ENCODE peak calls at places on chromosomes 6 and 20, in seven cellular contexts. One of them, this sample, is unnamed.

GRCh38 chr6:43142101-43142500 is 29.0 kb upstream of the SRF start:
- DNase-seq in endothelial cell of umbilical vein: no peak
- DNase-seq in HCT116: no peak
- DNase-seq in A549: no peak
- DNase-seq in H1: no peak
- DNase-seq in GM12878: no peak
- DNase-seq in HepG2: no peak
- DNase-seq in this sample: no peak

GRCh38 chr20:3995067-3995748 is 20.1 kb downstream of the RNF24 start:
- DNase-seq in HepG2: no peak
- DNase-seq in endothelial cell of umbilical vein: no peak
- DNase-seq in H1: no peak
- DNase-seq in A549: no peak
- DNase-seq in HCT116: no peak
- DNase-seq in GM12878: no peak
- DNase-seq in this sample: peak

GRCh38 chr20:44792794-44793193 is 17.6 kb downstream of the RIMS4 start:
- DNase-seq in H1: no peak
- DNase-seq in GM12878: no peak
- DNase-seq in HCT116: no peak
- DNase-seq in HepG2: no peak
- DNase-seq in A549: no peak
- DNase-seq in endothelial cell of umbilical vein: no peak
- DNase-seq in this sample: peak

GRCh38 chr20:56631318-56631989 is 2.3 kb downstream of the TFAP2C start:
- DNase-seq in A549: no peak
- DNase-seq in HepG2: no peak
- DNase-seq in HCT116: no peak
- DNase-seq in endothelial cell of umbilical vein: no peak
- DNase-seq in GM12878: no peak
- DNase-seq in H1: no peak
- DNase-seq in this sample: no peak

GRCh38 chr6:162058281-162058875 is 669.2 kb downstream of the PRKN start:
- DNase-seq in HCT116: peak
- DNase-seq in A549: peak
- DNase-seq in GM12878: no peak
- DNase-seq in HepG2: peak
- DNase-seq in endothelial cell of umbilical vein: no peak
- DNase-seq in H1: no peak
- DNase-seq in this sample: no peak

GRCh38 chr6:115363379-115363778 is 697.3 kb downstream of the FRK start:
- DNase-seq in HepG2: no peak
- DNase-seq in endothelial cell of umbilical vein: no peak
- DNase-seq in A549: no peak
- DNase-seq in HCT116: no peak
- DNase-seq in GM12878: peak
- DNase-seq in H1: no peak
- DNase-seq in this sample: no peak

GRCh38 chr6:114075300-114075699 is 104.4 kb upstream of the HDAC2 start:
- DNase-seq in GM12878: no peak
- DNase-seq in HepG2: no peak
- DNase-seq in A549: no peak
- DNase-seq in endothelial cell of umbilical vein: no peak
- DNase-seq in HCT116: no peak
- DNase-seq in H1: no peak
- DNase-seq in this sample: no peak

GRCh38 chr20:61128701-61129655 is 123.1 kb upstream of the CDH4 start:
- DNase-seq in HCT116: no peak
- DNase-seq in GM12878: no peak
- DNase-seq in HepG2: no peak
- DNase-seq in H1: no peak
- DNase-seq in A549: no peak
- DNase-seq in endothelial cell of umbilical vein: no peak
- DNase-seq in this sample: no peak

GRCh38 chr6:143187173-143187908 is 126.7 kb downstream of the AIG1 start:
- DNase-seq in HepG2: no peak
- DNase-seq in H1: no peak
- DNase-seq in endothelial cell of umbilical vein: no peak
- DNase-seq in A549: no peak
- DNase-seq in HCT116: no peak
- DNase-seq in GM12878: no peak
- DNase-seq in this sample: no peak

GRCh38 chr6:89310929-89311328 is 4.2 kb downstream of the GABRR2 start:
- DNase-seq in HepG2: no peak
- DNase-seq in endothelial cell of umbilical vein: no peak
- DNase-seq in GM12878: no peak
- DNase-seq in A549: no peak
- DNase-seq in H1: no peak
- DNase-seq in HCT116: no peak
- DNase-seq in this sample: no peak

GRCh38 chr20:63735859-63736718 is at the start of gene LIME1:
- DNase-seq in HCT116: no peak
- DNase-seq in HepG2: no peak
- DNase-seq in H1: peak
- DNase-seq in A549: no peak
- DNase-seq in endothelial cell of umbilical vein: no peak
- DNase-seq in GM12878: no peak
- DNase-seq in this sample: no peak

GRCh38 chr6:69816569-69816968 is 19.8 kb upstream of the LMBRD1 start:
- DNase-seq in A549: no peak
- DNase-seq in GM12878: no peak
- DNase-seq in HCT116: no peak
- DNase-seq in H1: no peak
- DNase-seq in endothelial cell of umbilical vein: no peak
- DNase-seq in HepG2: no peak
- DNase-seq in this sample: no peak

GRCh38 chr20:62359491-62360121 is 7.5 kb downstream of the LAMA5 start:
- DNase-seq in H1: no peak
- DNase-seq in endothelial cell of umbilical vein: peak
- DNase-seq in HCT116: peak
- DNase-seq in GM12878: no peak
- DNase-seq in HepG2: no peak
- DNase-seq in A549: no peak
- DNase-seq in this sample: no peak

GRCh38 chr6:127404594-127405178 is 54.5 kb downstream of the KIAA0408 start:
- DNase-seq in endothelial cell of umbilical vein: no peak
- DNase-seq in H1: no peak
- DNase-seq in HepG2: no peak
- DNase-seq in HCT116: no peak
- DNase-seq in GM12878: no peak
- DNase-seq in A549: no peak
- DNase-seq in this sample: peak

GRCh38 chr6:138524526-138524925 is 25.2 kb upstream of the NHSL1 start:
- DNase-seq in HCT116: no peak
- DNase-seq in GM12878: no peak
- DNase-seq in A549: no peak
- DNase-seq in H1: no peak
- DNase-seq in HepG2: no peak
- DNase-seq in endothelial cell of umbilical vein: no peak
- DNase-seq in this sample: no peak

GRCh38 chr6:81387163-81387562 is 365.3 kb downstream of the TENT5A start:
- DNase-seq in H1: no peak
- DNase-seq in endothelial cell of umbilical vein: no peak
- DNase-seq in GM12878: no peak
- DNase-seq in HepG2: no peak
- DNase-seq in A549: no peak
- DNase-seq in HCT116: no peak
- DNase-seq in this sample: no peak

GRCh38 chr20:32970115-32970972 is 33.9 kb downstream of the SUN5 start:
- DNase-seq in HepG2: no peak
- DNase-seq in H1: no peak
- DNase-seq in GM12878: no peak
- DNase-seq in A549: no peak
- DNase-seq in HCT116: no peak
- DNase-seq in endothelial cell of umbilical vein: no peak
- DNase-seq in this sample: no peak

GRCh38 chr6:37225350-37226169 is 32.0 kb upstream of the TBC1D22B start:
- DNase-seq in HepG2: no peak
- DNase-seq in A549: no peak
- DNase-seq in GM12878: no peak
- DNase-seq in HCT116: no peak
- DNase-seq in endothelial cell of umbilical vein: no peak
- DNase-seq in H1: no peak
- DNase-seq in this sample: no peak

GRCh38 chr6:150539568-150539967 is 60.1 kb upstream of the PLEKHG1 start:
- DNase-seq in A549: no peak
- DNase-seq in endothelial cell of umbilical vein: no peak
- DNase-seq in GM12878: no peak
- DNase-seq in HCT116: no peak
- DNase-seq in H1: no peak
- DNase-seq in HepG2: no peak
- DNase-seq in this sample: no peak

GRCh38 chr6:14661188-14661587 is 543.6 kb downstream of the CD83 start:
- DNase-seq in HepG2: no peak
- DNase-seq in H1: no peak
- DNase-seq in A549: no peak
- DNase-seq in GM12878: peak
- DNase-seq in HCT116: no peak
- DNase-seq in endothelial cell of umbilical vein: no peak
- DNase-seq in this sample: peak

GRCh38 chr20:1266167-1266973 is at the start of gene SNPH:
- DNase-seq in GM12878: no peak
- DNase-seq in HCT116: peak
- DNase-seq in HepG2: no peak
- DNase-seq in H1: peak
- DNase-seq in endothelial cell of umbilical vein: peak
- DNase-seq in A549: peak
- DNase-seq in this sample: peak

GRCh38 chr20:49562341-49563014 is 5.5 kb downstream of the PTGIS start:
- DNase-seq in H1: peak
- DNase-seq in A549: no peak
- DNase-seq in HepG2: no peak
- DNase-seq in endothelial cell of umbilical vein: peak
- DNase-seq in GM12878: no peak
- DNase-seq in HCT116: peak
- DNase-seq in this sample: no peak

GRCh38 chr20:36051318-36052116 is 83.1 kb downstream of the CNBD2 start:
- DNase-seq in H1: peak
- DNase-seq in GM12878: no peak
- DNase-seq in endothelial cell of umbilical vein: no peak
- DNase-seq in HepG2: no peak
- DNase-seq in A549: no peak
- DNase-seq in HCT116: no peak
- DNase-seq in this sample: peak

GRCh38 chr20:50959543-50960126 is 1.0 kb downstream of the MOCS3 start:
- DNase-seq in HCT116: no peak
- DNase-seq in GM12878: no peak
- DNase-seq in endothelial cell of umbilical vein: no peak
- DNase-seq in A549: no peak
- DNase-seq in HepG2: no peak
- DNase-seq in H1: no peak
- DNase-seq in this sample: no peak

GRCh38 chr6:52507557-52508260 is 69.2 kb downstream of the TRAM2 start:
- DNase-seq in A549: no peak
- DNase-seq in HepG2: no peak
- DNase-seq in endothelial cell of umbilical vein: no peak
- DNase-seq in HCT116: no peak
- DNase-seq in GM12878: no peak
- DNase-seq in H1: no peak
- DNase-seq in this sample: peak

GRCh38 chr6:35496851-35497570 is at the start of gene TEAD3:
- DNase-seq in HCT116: no peak
- DNase-seq in HepG2: peak
- DNase-seq in endothelial cell of umbilical vein: no peak
- DNase-seq in A549: peak
- DNase-seq in H1: no peak
- DNase-seq in GM12878: no peak
- DNase-seq in this sample: peak

GRCh38 chr20:60135276-60135675 is 177.1 kb downstream of the CDH26 start:
- DNase-seq in GM12878: no peak
- DNase-seq in endothelial cell of umbilical vein: no peak
- DNase-seq in A549: no peak
- DNase-seq in HepG2: no peak
- DNase-seq in HCT116: no peak
- DNase-seq in H1: no peak
- DNase-seq in this sample: no peak

GRCh38 chr6:32952817-32953739 is at the start of gene HLA-DMA:
- DNase-seq in HCT116: peak
- DNase-seq in A549: peak
- DNase-seq in HepG2: peak
- DNase-seq in H1: peak
- DNase-seq in GM12878: peak
- DNase-seq in endothelial cell of umbilical vein: peak
- DNase-seq in this sample: peak
- TF ChIP-seq CTCF in HCT116: peak
- TF ChIP-seq CTCF in A549: peak
- TF ChIP-seq CTCF in HepG2: peak
- TF ChIP-seq CTCF in H1: peak
- TF ChIP-seq CTCF in GM12878: peak
- TF ChIP-seq CTCF in endothelial cell of umbilical vein: peak
- TF ChIP-seq CTCF in this sample: peak

GRCh38 chr6:45231660-45232059 is 96.5 kb upstream of the RUNX2 start:
- DNase-seq in A549: no peak
- DNase-seq in GM12878: no peak
- DNase-seq in HCT116: no peak
- DNase-seq in endothelial cell of umbilical vein: no peak
- DNase-seq in HepG2: no peak
- DNase-seq in H1: no peak
- DNase-seq in this sample: no peak

GRCh38 chr6:45226081-45226480 is 102.0 kb upstream of the RUNX2 start:
- DNase-seq in HCT116: no peak
- DNase-seq in HepG2: no peak
- DNase-seq in H1: no peak
- DNase-seq in GM12878: no peak
- DNase-seq in endothelial cell of umbilical vein: no peak
- DNase-seq in A549: no peak
- DNase-seq in this sample: no peak

GRCh38 chr6:45229416-45229815 is 98.7 kb upstream of the RUNX2 start:
- DNase-seq in A549: no peak
- DNase-seq in endothelial cell of umbilical vein: no peak
- DNase-seq in HCT116: no peak
- DNase-seq in HepG2: no peak
- DNase-seq in GM12878: no peak
- DNase-seq in H1: no peak
- DNase-seq in this sample: no peak
- H3K4me3 ChIP-seq in A549: no peak
- H3K4me3 ChIP-seq in endothelial cell of umbilical vein: no peak
- H3K4me3 ChIP-seq in HCT116: no peak
- H3K4me3 ChIP-seq in HepG2: no peak
- H3K4me3 ChIP-seq in GM12878: no peak
- H3K4me3 ChIP-seq in H1: no peak
- H3K4me3 ChIP-seq in this sample: no peak

GRCh38 chr6:21115111-21115510 is 478.4 kb upstream of the SOX4 start:
- DNase-seq in H1: no peak
- DNase-seq in A549: no peak
- DNase-seq in endothelial cell of umbilical vein: peak
- DNase-seq in HepG2: peak
- DNase-seq in GM12878: no peak
- DNase-seq in HCT116: no peak
- DNase-seq in this sample: no peak
- TF ChIP-seq MAX in H1: no peak
- TF ChIP-seq MAX in A549: no peak
- TF ChIP-seq MAX in endothelial cell of umbilical vein: no peak
- TF ChIP-seq MAX in HepG2: no peak
- TF ChIP-seq MAX in GM12878: no peak
- TF ChIP-seq MAX in HCT116: no peak
- TF ChIP-seq MAX in this sample: no peak

DNA sequence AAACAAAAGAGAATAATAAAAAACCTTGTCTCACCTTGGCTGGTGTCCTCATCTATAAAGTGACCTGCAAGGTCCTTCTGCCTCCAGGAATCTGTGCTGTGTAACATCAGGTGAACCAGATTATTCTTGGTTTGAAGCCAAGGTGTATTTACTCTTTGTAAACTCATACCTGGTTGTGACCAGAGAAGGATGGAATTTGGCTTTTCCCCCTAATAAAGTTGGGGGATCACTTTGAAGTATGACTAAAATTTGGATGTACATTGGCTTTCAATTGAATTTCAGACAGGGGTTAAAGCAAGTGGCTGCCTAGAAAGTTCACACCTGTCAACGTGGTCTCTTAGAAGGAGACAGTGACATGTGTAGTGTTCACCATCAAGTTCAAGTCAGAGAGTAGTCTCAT is 100.1 kb downstream of the SCP2D1 start:
- DNase-seq in A549: no peak
- DNase-seq in HepG2: no peak
- DNase-seq in HCT116: no peak
- DNase-seq in GM12878: no peak
- DNase-seq in endothelial cell of umbilical vein: no peak
- DNase-seq in H1: no peak
- DNase-seq in this sample: no peak
- TF ChIP-seq CTCF in A549: no peak
- TF ChIP-seq CTCF in HepG2: no peak
- TF ChIP-seq CTCF in HCT116: no peak
- TF ChIP-seq CTCF in GM12878: no peak
- TF ChIP-seq CTCF in endothelial cell of umbilical vein: no peak
- TF ChIP-seq CTCF in H1: no peak
- TF ChIP-seq CTCF in this sample: no peak